ENCODE peak calls at places on chromosomes 5 and 9, in seven cellular contexts. One of them, this sample, is unnamed.

GRCh38 chr9:81032030-81032572 is 657.2 kb downstream of the TLE1 start:
- DNase-seq in HTR-8/SVneo: peak
- DNase-seq in IMR-90: peak
- DNase-seq in aorta: peak
- DNase-seq in amniotic stem cell: no peak
- DNase-seq in iPS-NIHi11: no peak
- DNase-seq in iris pigment epithelial cell: peak
- DNase-seq in this sample: no peak

GRCh38 chr9:128409998-128410397 is 10.7 kb upstream of the CERCAM start:
- DNase-seq in iPS-NIHi11: peak
- DNase-seq in IMR-90: no peak
- DNase-seq in amniotic stem cell: no peak
- DNase-seq in HTR-8/SVneo: no peak
- DNase-seq in iris pigment epithelial cell: peak
- DNase-seq in aorta: no peak
- DNase-seq in this sample: no peak

GRCh38 chr9:134877541-134877940 is 3.1 kb upstream of the FCN2 start:
- DNase-seq in iPS-NIHi11: no peak
- DNase-seq in iris pigment epithelial cell: no peak
- DNase-seq in IMR-90: no peak
- DNase-seq in aorta: no peak
- DNase-seq in amniotic stem cell: no peak
- DNase-seq in HTR-8/SVneo: no peak
- DNase-seq in this sample: no peak

GRCh38 chr5:136518814-136519213 is 153.5 kb upstream of the TRPC7 start:
- DNase-seq in HTR-8/SVneo: no peak
- DNase-seq in IMR-90: no peak
- DNase-seq in iPS-NIHi11: no peak
- DNase-seq in aorta: no peak
- DNase-seq in iris pigment epithelial cell: no peak
- DNase-seq in amniotic stem cell: no peak
- DNase-seq in this sample: no peak

GRCh38 chr5:122896598-122897282 is 51.3 kb downstream of the SNX24 start:
- DNase-seq in iris pigment epithelial cell: peak
- DNase-seq in HTR-8/SVneo: peak
- DNase-seq in amniotic stem cell: no peak
- DNase-seq in IMR-90: peak
- DNase-seq in aorta: no peak
- DNase-seq in iPS-NIHi11: no peak
- DNase-seq in this sample: no peak

GRCh38 chr5:159629158-159629557 is 287.1 kb upstream of the ADRA1B start:
- DNase-seq in iris pigment epithelial cell: no peak
- DNase-seq in IMR-90: no peak
- DNase-seq in amniotic stem cell: no peak
- DNase-seq in aorta: no peak
- DNase-seq in iPS-NIHi11: no peak
- DNase-seq in HTR-8/SVneo: no peak
- DNase-seq in this sample: no peak

GRCh38 chr9:108468364-108468763 is 387.4 kb downstream of the ACTL7B start:
- DNase-seq in iris pigment epithelial cell: peak
- DNase-seq in amniotic stem cell: no peak
- DNase-seq in iPS-NIHi11: peak
- DNase-seq in HTR-8/SVneo: no peak
- DNase-seq in aorta: no peak
- DNase-seq in IMR-90: peak
- DNase-seq in this sample: no peak

GRCh38 chr5:90134892-90135291 is 274.7 kb downstream of the CETN3 start:
- DNase-seq in iris pigment epithelial cell: peak
- DNase-seq in aorta: peak
- DNase-seq in HTR-8/SVneo: no peak
- DNase-seq in IMR-90: peak
- DNase-seq in iPS-NIHi11: no peak
- DNase-seq in amniotic stem cell: peak
- DNase-seq in this sample: no peak